ENCODE peak calls at places on chromosomes 3 and 15, in seven cellular contexts. One of them, this sample, is unnamed.

GRCh38 chr3:195872800-195873199 is 35.6 kb downstream of the TNK2 start:
- DNase-seq in MM.1S: no peak
- DNase-seq in activated CD8-positive, alpha-beta T cell treated with anti-CD3 and anti-CD28 coated beads for 36 hours: no peak
- DNase-seq in cardiac fibroblast: no peak
- DNase-seq in endothelial cell: no peak
- DNase-seq in left lung: peak; percentile 71
- DNase-seq in GM13976: no peak
- DNase-seq in this sample: no peak

GRCh38 chr15:64947211-64947610 is 35.5 kb downstream of the ANKDD1A start:
- DNase-seq in GM13976: no peak
- DNase-seq in activated CD8-positive, alpha-beta T cell treated with anti-CD3 and anti-CD28 coated beads for 36 hours: no peak
- DNase-seq in left lung: no peak
- DNase-seq in endothelial cell: no peak
- DNase-seq in cardiac fibroblast: no peak
- DNase-seq in MM.1S: no peak
- DNase-seq in this sample: no peak

GRCh38 chr3:179181021-179181472 is 32.9 kb downstream of the PIK3CA start:
- DNase-seq in left lung: no peak
- DNase-seq in cardiac fibroblast: peak; percentile 89
- DNase-seq in activated CD8-positive, alpha-beta T cell treated with anti-CD3 and anti-CD28 coated beads for 36 hours: no peak
- DNase-seq in GM13976: peak; percentile 29
- DNase-seq in MM.1S: no peak
- DNase-seq in endothelial cell: no peak
- DNase-seq in this sample: no peak

GRCh38 chr15:65931221-65931620 is 61.9 kb downstream of the RAB11A start:
- DNase-seq in GM13976: no peak
- DNase-seq in activated CD8-positive, alpha-beta T cell treated with anti-CD3 and anti-CD28 coated beads for 36 hours: no peak
- DNase-seq in MM.1S: no peak
- DNase-seq in cardiac fibroblast: no peak
- DNase-seq in endothelial cell: no peak
- DNase-seq in left lung: no peak
- DNase-seq in this sample: no peak

GRCh38 chr3:69143605-69144004 is 21.2 kb upstream of the LMOD3 start:
- DNase-seq in left lung: no peak
- DNase-seq in GM13976: no peak
- DNase-seq in activated CD8-positive, alpha-beta T cell treated with anti-CD3 and anti-CD28 coated beads for 36 hours: no peak
- DNase-seq in cardiac fibroblast: peak; percentile 13
- DNase-seq in MM.1S: no peak
- DNase-seq in endothelial cell: no peak
- DNase-seq in this sample: no peak

GRCh38 chr15:64163662-64164362 is 990 bp upstream of the PPIB start:
- DNase-seq in activated CD8-positive, alpha-beta T cell treated with anti-CD3 and anti-CD28 coated beads for 36 hours: peak; percentile 28
- DNase-seq in left lung: peak; percentile 61
- DNase-seq in GM13976: no peak
- DNase-seq in endothelial cell: no peak
- DNase-seq in cardiac fibroblast: no peak
- DNase-seq in MM.1S: no peak
- DNase-seq in this sample: no peak

GRCh38 chr3:156681003-156681402 is 6.6 kb downstream of the TIPARP start:
- DNase-seq in activated CD8-positive, alpha-beta T cell treated with anti-CD3 and anti-CD28 coated beads for 36 hours: no peak
- DNase-seq in endothelial cell: peak; percentile 13
- DNase-seq in left lung: peak; percentile 41
- DNase-seq in cardiac fibroblast: peak; percentile 92
- DNase-seq in MM.1S: peak; percentile 55
- DNase-seq in GM13976: no peak
- DNase-seq in this sample: no peak

GRCh38 chr3:127959873-127960272 is 44.8 kb downstream of the KBTBD12 start:
- DNase-seq in MM.1S: no peak
- DNase-seq in cardiac fibroblast: peak; percentile 60
- DNase-seq in activated CD8-positive, alpha-beta T cell treated with anti-CD3 and anti-CD28 coated beads for 36 hours: no peak
- DNase-seq in endothelial cell: peak; percentile 44
- DNase-seq in GM13976: peak; percentile 44
- DNase-seq in left lung: no peak
- DNase-seq in this sample: no peak

GRCh38 chr15:98799991-98800390 is 151.7 kb downstream of the IGF1R start:
- DNase-seq in left lung: no peak
- DNase-seq in cardiac fibroblast: no peak
- DNase-seq in endothelial cell: no peak
- DNase-seq in MM.1S: no peak
- DNase-seq in GM13976: no peak
- DNase-seq in activated CD8-positive, alpha-beta T cell treated with anti-CD3 and anti-CD28 coated beads for 36 hours: no peak
- DNase-seq in this sample: no peak

GRCh38 chr3:121545049-121545563 is 682 bp downstream of the POLQ start:
- DNase-seq in GM13976: no peak
- DNase-seq in left lung: no peak
- DNase-seq in activated CD8-positive, alpha-beta T cell treated with anti-CD3 and anti-CD28 coated beads for 36 hours: no peak
- DNase-seq in MM.1S: peak; percentile 18
- DNase-seq in cardiac fibroblast: peak; percentile 35
- DNase-seq in endothelial cell: peak; percentile 4
- DNase-seq in this sample: no peak

GRCh38 chr15:82178061-82178460 is 84.5 kb downstream of the EFL1 start:
- DNase-seq in cardiac fibroblast: peak; percentile 84
- DNase-seq in GM13976: no peak
- DNase-seq in left lung: no peak
- DNase-seq in endothelial cell: no peak
- DNase-seq in activated CD8-positive, alpha-beta T cell treated with anti-CD3 and anti-CD28 coated beads for 36 hours: no peak
- DNase-seq in MM.1S: no peak
- DNase-seq in this sample: no peak

GRCh38 chr3:16052964-16053363 is 121.5 kb upstream of the GALNT15 start:
- DNase-seq in activated CD8-positive, alpha-beta T cell treated with anti-CD3 and anti-CD28 coated beads for 36 hours: no peak
- DNase-seq in cardiac fibroblast: no peak
- DNase-seq in left lung: no peak
- DNase-seq in GM13976: no peak
- DNase-seq in MM.1S: no peak
- DNase-seq in endothelial cell: no peak
- DNase-seq in this sample: no peak

GRCh38 chr3:12973827-12974226 is 99.4 kb downstream of the IQSEC1 start:
- DNase-seq in MM.1S: peak; percentile 27
- DNase-seq in endothelial cell: no peak
- DNase-seq in GM13976: no peak
- DNase-seq in cardiac fibroblast: no peak
- DNase-seq in left lung: no peak
- DNase-seq in activated CD8-positive, alpha-beta T cell treated with anti-CD3 and anti-CD28 coated beads for 36 hours: no peak
- DNase-seq in this sample: no peak

GRCh38 chr15:72312605-72313447 is 7.1 kb downstream of the CELF6 start:
- DNase-seq in cardiac fibroblast: peak; percentile 79
- DNase-seq in activated CD8-positive, alpha-beta T cell treated with anti-CD3 and anti-CD28 coated beads for 36 hours: peak; percentile 73
- DNase-seq in left lung: peak; percentile 64
- DNase-seq in endothelial cell: peak; percentile 75
- DNase-seq in GM13976: peak; percentile 82
- DNase-seq in MM.1S: peak; percentile 61
- DNase-seq in this sample: no peak

GRCh38 chr3:100581650-100582049 is 27.8 kb upstream of the ADGRG7 start:
- DNase-seq in MM.1S: no peak
- DNase-seq in cardiac fibroblast: no peak
- DNase-seq in left lung: no peak
- DNase-seq in activated CD8-positive, alpha-beta T cell treated with anti-CD3 and anti-CD28 coated beads for 36 hours: no peak
- DNase-seq in GM13976: no peak
- DNase-seq in endothelial cell: no peak
- DNase-seq in this sample: no peak

GRCh38 chr3:182486459-182486858 is 306.8 kb upstream of the ATP11B start:
- DNase-seq in cardiac fibroblast: no peak
- DNase-seq in left lung: no peak
- DNase-seq in activated CD8-positive, alpha-beta T cell treated with anti-CD3 and anti-CD28 coated beads for 36 hours: no peak
- DNase-seq in endothelial cell: no peak
- DNase-seq in MM.1S: no peak
- DNase-seq in GM13976: no peak
- DNase-seq in this sample: no peak

GRCh38 chr3:178174201-178174880 is 361.9 kb upstream of the KCNMB2 start:
- DNase-seq in GM13976: no peak
- DNase-seq in left lung: no peak
- DNase-seq in cardiac fibroblast: no peak
- DNase-seq in activated CD8-positive, alpha-beta T cell treated with anti-CD3 and anti-CD28 coated beads for 36 hours: no peak
- DNase-seq in endothelial cell: no peak
- DNase-seq in MM.1S: no peak
- DNase-seq in this sample: no peak

GRCh38 chr15:93028632-93029612 is 60.1 kb downstream of the RGMA start:
- DNase-seq in cardiac fibroblast: peak; percentile 98
- DNase-seq in endothelial cell: no peak
- DNase-seq in activated CD8-positive, alpha-beta T cell treated with anti-CD3 and anti-CD28 coated beads for 36 hours: peak; percentile 25
- DNase-seq in left lung: peak; percentile 88
- DNase-seq in MM.1S: no peak
- DNase-seq in GM13976: peak; percentile 33
- DNase-seq in this sample: peak; percentile 49

GRCh38 chr3:63405882-63406281 is 127.8 kb downstream of the SYNPR start:
- DNase-seq in left lung: no peak
- DNase-seq in endothelial cell: no peak
- DNase-seq in MM.1S: no peak
- DNase-seq in activated CD8-positive, alpha-beta T cell treated with anti-CD3 and anti-CD28 coated beads for 36 hours: no peak
- DNase-seq in cardiac fibroblast: no peak
- DNase-seq in GM13976: no peak
- DNase-seq in this sample: no peak
- TF ChIP-seq CTCF in left lung: no peak
- TF ChIP-seq CTCF in endothelial cell: no peak
- TF ChIP-seq CTCF in MM.1S: no peak
- TF ChIP-seq CTCF in activated CD8-positive, alpha-beta T cell treated with anti-CD3 and anti-CD28 coated beads for 36 hours: no peak
- TF ChIP-seq CTCF in cardiac fibroblast: no peak
- TF ChIP-seq CTCF in GM13976: no peak
- TF ChIP-seq CTCF in this sample: no peak

GRCh38 chr15:34359416-34359815 is 7.6 kb downstream of the LPCAT4 start:
- DNase-seq in left lung: no peak
- DNase-seq in cardiac fibroblast: no peak
- DNase-seq in GM13976: peak; percentile 11
- DNase-seq in endothelial cell: no peak
- DNase-seq in MM.1S: no peak
- DNase-seq in activated CD8-positive, alpha-beta T cell treated with anti-CD3 and anti-CD28 coated beads for 36 hours: no peak
- DNase-seq in this sample: no peak

GRCh38 chr15:34360298-34360697 is 6.7 kb downstream of the LPCAT4 start:
- DNase-seq in cardiac fibroblast: no peak
- DNase-seq in left lung: no peak
- DNase-seq in MM.1S: no peak
- DNase-seq in GM13976: peak; percentile 8
- DNase-seq in activated CD8-positive, alpha-beta T cell treated with anti-CD3 and anti-CD28 coated beads for 36 hours: no peak
- DNase-seq in endothelial cell: no peak
- DNase-seq in this sample: no peak

GRCh38 chr15:34358948-34359347 is 8.0 kb downstream of the LPCAT4 start:
- DNase-seq in cardiac fibroblast: no peak
- DNase-seq in MM.1S: no peak
- DNase-seq in left lung: no peak
- DNase-seq in GM13976: no peak
- DNase-seq in activated CD8-positive, alpha-beta T cell treated with anti-CD3 and anti-CD28 coated beads for 36 hours: no peak
- DNase-seq in endothelial cell: no peak
- DNase-seq in this sample: no peak

GRCh38 chr15:34357653-34358052 is 9.3 kb downstream of the LPCAT4 start:
- DNase-seq in endothelial cell: no peak
- DNase-seq in GM13976: no peak
- DNase-seq in activated CD8-positive, alpha-beta T cell treated with anti-CD3 and anti-CD28 coated beads for 36 hours: no peak
- DNase-seq in cardiac fibroblast: no peak
- DNase-seq in MM.1S: no peak
- DNase-seq in left lung: no peak
- DNase-seq in this sample: no peak

DNA sequence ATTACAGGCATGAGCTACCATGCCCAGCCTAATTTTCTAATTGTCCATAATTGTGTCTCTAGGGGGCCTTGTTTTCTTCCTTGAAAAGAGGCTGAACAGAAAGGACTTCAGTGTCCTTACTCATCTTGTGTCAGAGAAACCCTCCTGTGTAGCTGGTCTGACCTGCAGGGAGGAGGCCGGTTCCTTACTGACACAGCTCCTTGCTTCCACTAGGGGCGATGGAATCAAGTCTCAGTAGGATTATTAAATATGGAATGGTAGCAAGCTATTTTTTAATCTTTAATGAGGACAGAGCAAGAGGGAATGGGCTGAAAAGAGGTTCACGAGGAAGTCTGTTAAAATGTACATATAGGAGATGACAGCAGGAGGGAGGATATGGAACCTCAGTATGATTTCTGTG is 8.6 kb downstream of the LPCAT4 start:
- DNase-seq in left lung: no peak
- DNase-seq in endothelial cell: no peak
- DNase-seq in GM13976: peak; percentile 32
- DNase-seq in cardiac fibroblast: peak; percentile 22
- DNase-seq in MM.1S: no peak
- DNase-seq in activated CD8-positive, alpha-beta T cell treated with anti-CD3 and anti-CD28 coated beads for 36 hours: no peak
- DNase-seq in this sample: no peak
- TF ChIP-seq CTCF in left lung: no peak
- TF ChIP-seq CTCF in endothelial cell: no peak
- TF ChIP-seq CTCF in GM13976: no peak
- TF ChIP-seq CTCF in cardiac fibroblast: peak; percentile 32
- TF ChIP-seq CTCF in MM.1S: no peak
- TF ChIP-seq CTCF in activated CD8-positive, alpha-beta T cell treated with anti-CD3 and anti-CD28 coated beads for 36 hours: no peak
- TF ChIP-seq CTCF in this sample: no peak

GRCh38 chr15:52569244-52569585 is 385 bp upstream of the ARPP19 start:
- DNase-seq in endothelial cell: no peak
- DNase-seq in cardiac fibroblast: no peak
- DNase-seq in activated CD8-positive, alpha-beta T cell treated with anti-CD3 and anti-CD28 coated beads for 36 hours: no peak
- DNase-seq in left lung: no peak
- DNase-seq in GM13976: no peak
- DNase-seq in MM.1S: no peak
- DNase-seq in this sample: no peak

GRCh38 chr15:52566889-52567288 is 1.9 kb downstream of the ARPP19 start:
- DNase-seq in MM.1S: peak; percentile 38
- DNase-seq in activated CD8-positive, alpha-beta T cell treated with anti-CD3 and anti-CD28 coated beads for 36 hours: no peak
- DNase-seq in left lung: no peak
- DNase-seq in cardiac fibroblast: no peak
- DNase-seq in endothelial cell: no peak
- DNase-seq in GM13976: no peak
- DNase-seq in this sample: no peak

GRCh38 chr15:52568569-52569243 is at the start of gene ARPP19:
- DNase-seq in MM.1S: peak; percentile 89
- DNase-seq in cardiac fibroblast: peak; percentile 94
- DNase-seq in left lung: peak; percentile 93
- DNase-seq in activated CD8-positive, alpha-beta T cell treated with anti-CD3 and anti-CD28 coated beads for 36 hours: peak; percentile 90
- DNase-seq in endothelial cell: peak; percentile 79
- DNase-seq in GM13976: peak; percentile 91
- DNase-seq in this sample: peak; percentile 66

GRCh38 chr15:52563499-52564060 is 5.2 kb downstream of the ARPP19 start:
- DNase-seq in left lung: no peak
- DNase-seq in endothelial cell: no peak
- DNase-seq in activated CD8-positive, alpha-beta T cell treated with anti-CD3 and anti-CD28 coated beads for 36 hours: no peak
- DNase-seq in cardiac fibroblast: no peak
- DNase-seq in GM13976: no peak
- DNase-seq in MM.1S: no peak
- DNase-seq in this sample: no peak

GRCh38 chr15:52567886-52568568 is 803 bp downstream of the ARPP19 start:
- DNase-seq in cardiac fibroblast: peak; percentile 48
- DNase-seq in MM.1S: peak; percentile 46
- DNase-seq in endothelial cell: no peak
- DNase-seq in GM13976: no peak
- DNase-seq in left lung: no peak
- DNase-seq in activated CD8-positive, alpha-beta T cell treated with anti-CD3 and anti-CD28 coated beads for 36 hours: peak; percentile 70
- DNase-seq in this sample: no peak
- TF ChIP-seq CTCF in cardiac fibroblast: no peak
- TF ChIP-seq CTCF in MM.1S: no peak
- TF ChIP-seq CTCF in endothelial cell: no peak
- TF ChIP-seq CTCF in GM13976: no peak
- TF ChIP-seq CTCF in left lung: no peak
- TF ChIP-seq CTCF in activated CD8-positive, alpha-beta T cell treated with anti-CD3 and anti-CD28 coated beads for 36 hours: no peak
- TF ChIP-seq CTCF in this sample: no peak

DNA sequence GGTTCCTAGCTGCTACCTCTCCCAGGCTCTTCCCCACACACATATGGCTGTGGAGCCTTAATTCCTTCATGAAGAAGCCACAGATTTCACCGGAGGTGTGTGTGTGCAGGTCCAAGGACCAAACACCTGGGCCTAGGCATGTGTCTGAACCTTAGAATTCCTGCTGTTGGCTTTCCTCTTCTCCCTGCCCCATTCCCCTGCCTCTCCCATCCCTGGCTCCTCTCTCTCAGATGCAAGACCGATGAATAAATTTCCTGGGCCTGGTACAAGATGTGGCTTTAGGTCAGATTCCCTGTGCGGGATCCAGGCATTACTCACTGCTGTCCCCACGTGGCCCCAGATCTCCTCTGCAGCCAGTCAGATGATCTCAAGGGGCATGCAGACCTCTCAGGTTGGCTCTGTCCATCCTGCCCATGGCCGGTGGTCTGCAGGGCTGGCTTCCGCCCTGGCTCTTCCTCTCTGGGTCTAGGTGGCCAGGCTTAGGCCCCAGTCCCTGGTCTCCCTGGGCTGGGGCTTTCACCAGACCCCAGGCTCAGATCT is 20.4 kb downstream of the CCR9 start:
- DNase-seq in left lung: no peak
- DNase-seq in MM.1S: peak; percentile 21
- DNase-seq in GM13976: no peak
- DNase-seq in activated CD8-positive, alpha-beta T cell treated with anti-CD3 and anti-CD28 coated beads for 36 hours: no peak
- DNase-seq in endothelial cell: peak; percentile 33
- DNase-seq in cardiac fibroblast: peak; percentile 72
- DNase-seq in this sample: no peak
- TF ChIP-seq CTCF in left lung: no peak
- TF ChIP-seq CTCF in MM.1S: peak; percentile 80
- TF ChIP-seq CTCF in GM13976: peak; percentile 35
- TF ChIP-seq CTCF in activated CD8-positive, alpha-beta T cell treated with anti-CD3 and anti-CD28 coated beads for 36 hours: no peak
- TF ChIP-seq CTCF in endothelial cell: peak; percentile 13
- TF ChIP-seq CTCF in cardiac fibroblast: peak; percentile 57
- TF ChIP-seq CTCF in this sample: no peak

This sample was measured in omental fat pad.